ENCODE peak calls at places on chromosomes 4 and X, in four cellular contexts. W, C, L and J are unnamed samples.

GRCh38 chrX:118066867-118067515 is 49.6 kb downstream of the KLHL13 start:
- DNase-seq in W (no peak), C (no peak), L (peak; percentile 75), J (peak; percentile 17)

GRCh38 chrX:153866302-153867019 is 19.5 kb downstream of the L1CAM start:
- DNase-seq in C (no peak), W (no peak), L (no peak), J (no peak)

GRCh38 chr4:127686656-127687055 is 43.5 kb upstream of the SLC25A31 start:
- DNase-seq in W (no peak), C (no peak), L (peak; percentile 46), J (no peak)

GRCh38 chr4:14169460-14169859 is 541.9 kb upstream of the BOD1L1 start:
- DNase-seq in W (no peak), C (no peak), L (peak; percentile 78), J (no peak)

GRCh38 chrX:24396236-24396929 is 35.9 kb downstream of the SUPT20HL1 start:
- DNase-seq in C (no peak), W (no peak), L (peak; percentile 60), J (no peak)

GRCh38 chr4:15956179-15956850 is 6.7 kb downstream of the FGFBP2 start:
- DNase-seq in W (peak; percentile 79), C (peak; percentile 78), L (peak; percentile 68), J (no peak)

GRCh38 chr4:168652818-168653217 is 156.0 kb downstream of the PALLD start:
- DNase-seq in W (no peak), C (no peak), L (no peak), J (no peak)

GRCh38 chr4:573122-573892 is 2.8 kb downstream of the TMEM271 start:
- DNase-seq in C (no peak), W (no peak), L (no peak), J (no peak)

GRCh38 chrX:49934729-49935128 is 12.3 kb downstream of the CLCN5 start:
- DNase-seq in L (peak; percentile 29), W (no peak), C (no peak), J (no peak)

GRCh38 chrX:63740382-63740781 is 44.6 kb downstream of the ARHGEF9 start:
- DNase-seq in W (no peak), L (no peak), C (no peak), J (no peak)

GRCh38 chrX:1673337-1673736 is 58.5 kb downstream of the ASMT start:
- DNase-seq in W (no peak), L (no peak), C (no peak), J (no peak)

GRCh38 chr4:88802138-88802537 is 104.5 kb upstream of the NAP1L5 start:
- DNase-seq in L (no peak), W (no peak), C (no peak), J (no peak)

GRCh38 chr4:78768447-78769177 is 7.5 kb upstream of the BMP2K start:
- DNase-seq in L (peak; percentile 19), W (no peak), C (no peak), J (no peak)

GRCh38 chr4:36244257-36245084 is at the start of gene ARAP2:
- DNase-seq in L (peak; percentile 77), W (peak; percentile 41), C (peak; percentile 35), J (no peak)

GRCh38 chr4:85127653-85128052 is 161.2 kb upstream of the WDFY3 start:
- DNase-seq in L (peak; percentile 17), W (peak; percentile 38), C (peak; percentile 48), J (no peak)

GRCh38 chrX:154516655-154517100 is 646 bp upstream of the FAM3A start:
- DNase-seq in W (no peak), L (no peak), C (no peak), J (no peak)

GRCh38 chrX:46279214-46279924 is 265.9 kb downstream of the ZNF674 start:
- DNase-seq in L (peak; percentile 14), C (no peak), W (no peak), J (no peak)

GRCh38 chrX:20517565-20517964 is 250.9 kb upstream of the RPS6KA3 start:
- DNase-seq in L (no peak), C (no peak), W (no peak), J (no peak)

GRCh38 chr4:40909363-40909876 is 159.7 kb downstream of the NSUN7 start:
- DNase-seq in W (no peak), L (peak; percentile 81), C (no peak), J (no peak)

GRCh38 chr4:56197387-56197786 is 189.9 kb downstream of the AASDH start:
- DNase-seq in L (peak; percentile 9), W (no peak), C (no peak), J (no peak)

GRCh38 chr4:100569196-100569595 is 51.4 kb upstream of the EMCN start:
- DNase-seq in L (no peak), C (no peak), W (no peak), J (no peak)

GRCh38 chr4:69831646-69832325 is 28.2 kb downstream of the SULT1E1 start:
- DNase-seq in W (peak; percentile 31), C (no peak), L (no peak), J (no peak)

GRCh38 chr4:4762909-4763814 is 96.3 kb upstream of the MSX1 start:
- DNase-seq in C (no peak), L (peak; percentile 41), W (no peak), J (no peak)

GRCh38 chr4:85393201-85393600 is 81.7 kb upstream of the ARHGAP24 start:
- DNase-seq in W (no peak), L (no peak), C (no peak), J (no peak)

GRCh38 chr4:168722391-168722790 is 225.5 kb downstream of the PALLD start:
- DNase-seq in W (no peak), C (no peak), L (no peak), J (no peak)

GRCh38 chr4:154485127-154485773 is 6.3 kb downstream of the DCHS2 start:
- DNase-seq in W (no peak), L (no peak), C (no peak), J (no peak)

GRCh38 chr4:4781936-4782754 is 77.3 kb upstream of the MSX1 start:
- DNase-seq in W (no peak), L (no peak), C (no peak), J (no peak)

GRCh38 chr4:10180927-10181744 is 64.5 kb upstream of the WDR1 start:
- DNase-seq in C (no peak), L (peak; percentile 47), W (peak; percentile 32), J (no peak)

GRCh38 chr4:169484485-169484884 is 127.9 kb downstream of the NEK1 start:
- DNase-seq in C (no peak), W (no peak), L (no peak), J (no peak)

GRCh38 chrX:150525061-150525919 is 43.1 kb upstream of the MTM1 start:
- DNase-seq in W (peak; percentile 64), L (no peak), C (no peak), J (no peak)

GRCh38 chr4:79682801-79683217 is 274.8 kb upstream of the GK2 start:
- DNase-seq in L (no peak), C (no peak), W (no peak), J (no peak)

GRCh38 chrX:51148848-51149247 is 183.8 kb upstream of the NUDT10 start:
- DNase-seq in L (peak; percentile 12), C (no peak), W (no peak), J (no peak)

GRCh38 chr4:156672492-156672891 is 299.1 kb downstream of the PDGFC start:
- DNase-seq in W (no peak), L (no peak), C (no peak), J (no peak)

GRCh38 chr4:1675136-1675801 is 8.8 kb downstream of the FAM53A start:
- DNase-seq in L (no peak), C (no peak), W (no peak), J (no peak)
- H3K4me1 ChIP-seq in L (no peaks in the 10 kb centered on the region), C (peaks cover 5% of the 10 kb centered on the region), W (no peaks in the 10 kb centered on the region), J (no peaks in the 10 kb centered on the region)

DNA sequence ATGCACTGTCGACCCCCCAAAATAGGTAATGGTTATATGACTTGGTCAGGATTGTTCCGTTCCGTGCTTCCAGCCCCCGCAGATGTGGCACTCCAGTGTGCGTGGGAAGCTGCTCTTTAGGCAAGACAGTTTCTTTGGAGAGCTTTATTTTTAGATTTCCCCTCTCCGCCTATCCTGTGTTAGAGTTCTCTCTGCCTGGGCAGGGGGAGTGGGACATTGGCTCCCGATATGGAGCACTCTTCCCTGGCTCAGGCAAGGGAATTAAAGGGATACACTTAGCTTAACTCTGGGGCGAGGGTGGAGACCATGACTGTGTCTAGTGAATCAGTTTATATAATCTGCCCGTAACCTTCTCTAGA is 36.0 kb downstream of the DLG3 start:
- DNase-seq in C (no peak), W (peak; percentile 62), L (no peak), J (no peak)
- H3K27ac ChIP-seq in C (peak overlapping the region; percentile 96), W (peak overlapping the region; percentile 69), L (no peak overlapping the region), J (no peak overlapping the region)

DNA sequence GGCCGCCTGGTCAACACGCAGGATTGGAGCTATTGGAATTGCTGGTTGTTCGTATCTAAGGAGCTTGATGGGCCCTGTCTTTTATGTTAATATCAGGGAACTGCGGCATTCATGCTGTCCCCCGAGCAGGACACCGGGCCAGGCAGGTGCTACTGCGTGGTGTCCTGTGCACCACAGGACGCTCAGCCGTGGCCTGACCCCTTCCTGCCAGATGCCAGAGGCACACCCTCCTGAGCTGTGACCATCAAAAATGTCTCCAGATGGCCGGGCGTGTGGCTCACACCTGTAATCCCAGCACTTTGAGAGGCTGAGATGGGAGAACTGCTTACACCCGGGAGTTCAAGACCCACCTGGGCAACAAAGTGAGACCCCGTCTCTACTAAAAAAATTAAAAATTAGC is 32.1 kb downstream of the ABLIM2 start:
- DNase-seq in C (no peak), L (no peak), W (no peak), J (no peak)
- H3K4me1 ChIP-seq in C (peaks cover 8% of the 10 kb centered on the region), L (no peaks in the 10 kb centered on the region), W (no peaks in the 10 kb centered on the region), J (no peaks in the 10 kb centered on the region)

GRCh38 chr4:123060039-123060770 is 137.8 kb upstream of the NUDT6 start:
- DNase-seq in C (no peak), W (no peak), L (no peak), J (no peak)

GRCh38 chr4:123064390-123064789 is 142.0 kb upstream of the NUDT6 start:
- DNase-seq in W (no peak), C (no peak), L (peak; percentile 97), J (peak; percentile 46)
- H3K27ac ChIP-seq in W (no peak overlapping the region), C (no peak overlapping the region), L (peak overlapping the region; percentile 57), J (no peak overlapping the region)

GRCh38 chr4:74536557-74536956 is 91.6 kb downstream of the AREG start:
- DNase-seq in C (no peak), L (no peak), W (no peak), J (no peak)

GRCh38 chr4:74534121-74534520 is 89.2 kb downstream of the AREG start:
- DNase-seq in W (no peak), L (no peak), C (no peak), J (no peak)

GRCh38 chr4:74535471-74535870 is 90.5 kb downstream of the AREG start:
- DNase-seq in W (no peak), C (no peak), L (no peak), J (no peak)

GRCh38 chr4:74537459-74537858 is 92.5 kb downstream of the AREG start:
- DNase-seq in W (no peak), L (no peak), C (no peak), J (no peak)

DNA sequence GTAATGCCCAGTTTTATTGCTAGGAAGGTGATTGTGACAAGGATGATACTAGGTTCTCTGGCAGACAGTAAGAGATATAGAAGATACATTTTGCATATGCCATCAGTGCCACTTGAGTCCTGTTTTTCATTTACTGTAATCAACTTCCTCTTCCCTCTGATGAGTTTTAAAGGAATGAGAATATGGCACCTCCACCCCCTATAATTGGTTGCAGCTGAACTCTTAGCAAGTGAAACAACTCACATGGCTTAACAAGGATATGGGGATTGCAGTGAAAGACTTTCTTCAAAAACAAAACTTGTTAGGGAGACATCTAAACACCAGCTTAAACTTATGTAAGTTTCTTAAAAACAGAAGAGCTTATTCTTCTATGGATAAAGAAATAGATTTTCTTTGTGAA is 90.0 kb downstream of the AREG start:
- DNase-seq in W (no peak), C (no peak), L (no peak), J (no peak)
- H3K4me1 ChIP-seq in W (no peaks in the 10 kb centered on the region), C (no peaks in the 10 kb centered on the region), L (peaks cover 36% of the 10 kb centered on the region), J (peaks cover 20% of the 10 kb centered on the region)